ENCODE peak calls at places on chromosomes 11 and 22, in seven cellular contexts. V is HepG2, A is HCT116, R is H1, C is K562, E is GM12878, H is SK-N-SH. S is an unnamed sample.

GRCh38 chr22:44151661-44152060 is 29.1 kb upstream of the PARVG start:
- DNase-seq in C (no peak), A (no peak), E (no peak), H (no peak), V (no peak), R (no peak), S (no peak)

GRCh38 chr22:38016182-38017078 is 32.1 kb upstream of the SOX10 start:
- DNase-seq in R (peak), V (no peak), A (no peak), C (no peak), H (no peak), E (no peak), S (peak)

GRCh38 chr11:134037093-134037908 is 31.6 kb upstream of the JAM3 start:
- DNase-seq in V (no peak), E (peak), A (no peak), R (peak), H (peak), C (peak), S (peak)

GRCh38 chr11:33598426-33599069 is 102.1 kb downstream of the C11orf91 start:
- DNase-seq in A (no peak), C (no peak), E (no peak), R (peak), V (no peak), H (peak), S (peak)

GRCh38 chr22:27472975-27473374 is 328.6 kb downstream of the MN1 start:
- DNase-seq in E (no peak), H (no peak), R (no peak), C (no peak), V (no peak), A (no peak), S (no peak)

GRCh38 chr11:112176077-112176476 is 765 bp downstream of the BCO2 start:
- DNase-seq in H (peak), V (no peak), C (no peak), A (no peak), E (no peak), R (no peak), S (no peak)

GRCh38 chr11:96579642-96580041 is 189.8 kb downstream of the JRKL start:
- DNase-seq in C (no peak), V (no peak), H (no peak), R (no peak), E (no peak), A (no peak), S (no peak)

GRCh38 chr11:122439911-122440782 is 215.4 kb upstream of the UBASH3B start:
- DNase-seq in H (peak), E (no peak), R (peak), V (peak), A (no peak), C (no peak), S (no peak)

GRCh38 chr22:44287121-44287693 is 25.5 kb downstream of the SHISAL1 start:
- DNase-seq in R (no peak), E (no peak), C (no peak), A (no peak), H (no peak), V (no peak), S (no peak)

GRCh38 chr22:25898707-25899365 is 156.8 kb downstream of the MYO18B start:
- DNase-seq in R (peak), A (peak), V (peak), C (peak), E (no peak), H (no peak), S (no peak)

GRCh38 chr11:69393178-69393832 is 88.2 kb upstream of the LINC01488 start:
- DNase-seq in E (no peak), H (no peak), R (no peak), C (no peak), A (no peak), V (no peak), S (no peak)
- TF ChIP-seq JUND in E (no peak), H (no peak), R (no peak), C (no peak), A (no peak), V (no peak), S (no peak)

GRCh38 chr11:16788141-16789060 is 50.0 kb downstream of the C11orf58 start:
- DNase-seq in A (peak), R (peak), C (peak), H (peak), V (peak), E (no peak), S (peak)
- TF ChIP-seq JUND in A (peak), R (no peak), C (no peak), H (no peak), V (no peak), E (no peak), S (no peak)

DNA sequence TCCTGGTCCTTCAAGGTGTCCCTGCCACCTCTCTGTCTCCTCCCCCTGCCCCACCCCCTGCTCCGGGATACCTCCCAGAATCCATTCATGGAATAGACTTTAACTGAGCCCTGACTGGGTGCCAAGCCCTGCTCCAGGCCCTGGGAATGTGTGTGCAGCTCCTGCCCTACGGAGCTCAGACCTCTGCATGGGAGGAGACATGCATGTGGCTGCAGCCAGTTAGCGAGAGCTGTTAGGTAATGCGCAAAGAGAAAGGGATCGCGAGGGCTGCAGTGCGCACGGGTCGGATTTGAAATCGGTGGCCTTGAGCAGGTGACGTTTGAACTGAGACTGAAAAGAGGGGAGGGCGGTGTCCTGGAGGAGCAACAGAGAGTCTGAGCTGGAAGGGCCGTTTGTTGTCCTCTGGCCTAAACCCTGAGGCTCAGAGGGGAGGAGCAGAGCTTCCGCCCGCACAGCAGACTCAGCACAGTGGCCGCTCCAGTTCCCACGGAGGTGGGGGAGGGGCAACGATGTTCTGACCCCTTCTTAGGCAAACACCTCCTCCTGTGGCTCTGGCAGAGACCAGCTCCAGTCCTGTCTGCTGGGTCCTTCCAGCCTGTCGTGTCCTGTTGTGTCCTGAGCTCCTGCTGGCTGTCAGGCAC is 19.8 kb upstream of the LRRC10B start:
- DNase-seq in A (no peak), C (peak), E (no peak), R (peak), V (peak), H (peak), S (peak)
- TF ChIP-seq JUND in A (no peak), C (no peak), E (no peak), R (no peak), V (no peak), H (no peak), S (no peak)

DNA sequence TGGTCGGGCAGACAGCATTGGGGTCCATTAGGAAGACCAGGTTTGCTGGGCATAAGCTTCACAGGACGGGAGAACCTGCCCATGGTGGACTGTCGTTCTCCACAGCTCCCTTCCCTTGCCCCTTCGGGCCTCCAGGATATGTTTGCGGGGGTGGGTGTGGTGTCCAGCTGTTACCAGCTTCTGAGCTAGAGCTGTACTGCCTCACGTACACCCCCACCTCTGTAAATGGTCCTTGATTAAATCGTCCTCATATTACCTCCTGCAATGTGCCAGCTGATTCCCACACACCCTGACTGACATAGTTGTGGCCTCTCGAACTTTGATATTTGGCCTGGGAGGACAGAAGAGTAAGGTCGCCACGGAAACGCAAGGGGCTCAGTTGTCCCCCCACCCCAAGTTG is 16.2 kb upstream of the BCR start:
- DNase-seq in A (no peak), C (no peak), H (no peak), R (no peak), E (no peak), V (no peak), S (no peak)
- TF ChIP-seq JUND in A (no peak), C (no peak), H (no peak), R (no peak), E (no peak), V (no peak), S (no peak)

S was measured in T47D.